ENCODE peak calls at places on chromosomes 11 and 22, in eight cellular contexts. B is fibroblast of lung, N is HCEC 1CT, Y is transverse colon, T is dorsolateral prefrontal cortex, E is IMR-90, Q is smooth muscle cell of the brain vasculature, I is T-cell. Z is an unnamed sample.

GRCh38 chr11:91293119-91293518 is 931.5 kb upstream of the FAT3 start:
- DNase-seq in Y (no peak), E (no peak), N (no peak), T (no peak), Q (no peak), B (no peak), I (no peak), Z (no peak)

GRCh38 chr11:9386901-9387300 is 2.4 kb downstream of the IPO7 start:
- DNase-seq in Q (no peak), E (no peak), T (no peak), N (no peak), I (no peak), Y (no peak), B (no peak), Z (no peak)

GRCh38 chr11:34263462-34264186 is 94.2 kb downstream of the ABTB2 start:
- DNase-seq in E (peak; percentile 82), Y (peak; percentile 79), N (peak; percentile 50), Q (no peak), I (no peak), T (no peak), B (peak; percentile 59), Z (peak; percentile 78)

GRCh38 chr11:128669491-128669890 is 24.4 kb upstream of the FLI1 start:
- DNase-seq in Y (no peak), T (no peak), E (peak; percentile 52), I (no peak), B (peak; percentile 70), N (peak; percentile 48), Q (no peak), Z (peak; percentile 67)

GRCh38 chr11:87150936-87151335 is 113.2 kb downstream of the TMEM135 start:
- DNase-seq in T (no peak), Q (no peak), N (peak; percentile 61), Y (no peak), I (no peak), B (peak; percentile 34), E (peak; percentile 26), Z (peak; percentile 7)

GRCh38 chr11:95699631-95700470 is 89.7 kb downstream of the FAM76B start:
- DNase-seq in E (peak; percentile 49), Y (no peak), I (no peak), T (no peak), N (no peak), Q (no peak), B (peak; percentile 38), Z (peak; percentile 14)

GRCh38 chr11:134372536-134372935 is 39.5 kb downstream of the B3GAT1 start:
- DNase-seq in I (no peak), E (no peak), N (no peak), Q (no peak), Y (no peak), T (no peak), B (no peak), Z (no peak)

GRCh38 chr22:31340360-31340759 is 5.8 kb downstream of the PATZ1 start:
- DNase-seq in I (no peak), Q (no peak), B (no peak), E (no peak), N (no peak), T (no peak), Y (no peak), Z (no peak)

GRCh38 chr11:68962527-68963250 is 18.1 kb downstream of the MRGPRD start:
- DNase-seq in Y (peak; percentile 7), I (peak; percentile 23), E (no peak), B (no peak), Q (no peak), N (no peak), T (no peak), Z (peak; percentile 48)

GRCh38 chr22:25495286-25495685 is 69.2 kb upstream of the GRK3 start:
- DNase-seq in T (no peak), Y (no peak), E (peak; percentile 32), Q (no peak), N (no peak), B (no peak), I (no peak), Z (no peak)

GRCh38 chr11:14041040-14041439 is 78.5 kb downstream of the SPON1 start:
- DNase-seq in T (no peak), B (peak; percentile 35), Q (no peak), Y (no peak), E (peak; percentile 22), I (no peak), N (peak; percentile 22), Z (peak; percentile 2)

GRCh38 chr11:65651339-65651588 is 11.5 kb downstream of the RELA start:
- DNase-seq in E (no peak), N (no peak), Y (no peak), Q (no peak), B (no peak), I (no peak), T (no peak), Z (no peak)